ENCODE peak calls at places on chromosomes 13 and 19, in five cellular contexts. J is cardiac muscle cell, V is upper lobe of right lung, K is heart left ventricle, L is endodermal cell. Z is an unnamed sample. For H3K9me3 and H3K27me3, the result is how much of the 10 kb centered on the place peaks cover.

GRCh38 chr19:37905936-37906867 is at the start of gene WDR87:
- DNase-seq in V (peak), K (peak), L (peak), J (peak), Z (no peak)

GRCh38 chr19:5950744-5951143 is 27.2 kb downstream of the RANBP3 start:
- DNase-seq in V (no peak), L (no peak), K (no peak), J (no peak), Z (no peak)

GRCh38 chr19:49492573-49493411 is 3.4 kb upstream of the RPS11 start:
- DNase-seq in V (no peak), K (no peak), J (no peak), L (no peak), Z (no peak)

GRCh38 chr19:48751835-48752510 is 468 bp downstream of the FUT1 start:
- DNase-seq in J (no peak), V (no peak), L (no peak), K (no peak), Z (no peak)

GRCh38 chr13:114124921-114125320 is 7.5 kb downstream of the RASA3 start:
- DNase-seq in K (no peak), L (no peak), J (peak), V (no peak), Z (peak)

GRCh38 chr19:14413765-14414171 is 5.4 kb downstream of the DDX39A start:
- DNase-seq in L (no peak), J (peak), K (no peak), V (no peak), Z (no peak)

GRCh38 chr13:50589139-50589538 is 254.4 kb downstream of the DLEU7 start:
- DNase-seq in J (peak), V (no peak), K (no peak), L (no peak), Z (peak)

GRCh38 chr19:16373539-16373938 is 48.9 kb downstream of the KLF2 start:
- DNase-seq in L (no peak), V (no peak), K (no peak), J (peak), Z (no peak)

GRCh38 chr19:45419895-45420294 is 3.8 kb downstream of the ERCC1 start:
- DNase-seq in K (no peak), J (no peak), L (no peak), V (no peak), Z (no peak)

GRCh38 chr13:33108620-33109019 is 92.4 kb downstream of the KL start:
- DNase-seq in K (no peak), L (no peak), J (peak), V (no peak), Z (peak)

GRCh38 chr19:48330012-48330681 is 4.8 kb downstream of the EMP3 start:
- DNase-seq in V (peak), K (peak), J (no peak), L (peak), Z (no peak)

DNA sequence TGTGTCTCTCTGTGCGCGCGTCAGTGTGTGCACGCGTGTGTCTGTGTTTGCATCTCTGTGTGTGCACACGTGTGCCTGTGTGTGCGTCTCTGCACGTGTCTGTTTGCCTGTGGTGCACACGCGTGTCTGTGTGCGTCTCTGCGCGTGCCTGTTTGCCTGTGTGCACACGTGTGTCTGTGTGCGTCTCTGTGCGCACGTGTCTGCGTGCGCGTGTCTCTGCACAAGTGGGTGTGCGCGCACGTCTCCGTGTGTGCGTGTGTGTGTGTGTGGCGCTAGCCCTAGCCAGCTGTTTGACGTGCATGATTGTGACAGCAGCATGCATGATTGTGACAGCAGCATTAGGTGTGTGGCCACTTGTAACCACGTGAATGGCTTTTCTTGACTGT is 31.1 kb downstream of the ZNF146 start:
- DNase-seq in K (no peak), V (no peak), J (peak), L (no peak), Z (no peak)
- H3K4me3 ChIP-seq in K (peak), V (peak), J (no peak), L (no peak), Z (no peak)

GRCh38 chr19:24127601-24128000 is 40.6 kb downstream of the ZNF254 start:
- DNase-seq in J (no peak), L (no peak), V (no peak), K (no peak), Z (no peak)
- H3K9me3 ChIP-seq in J (under half), L (half or more), V (half or more), K (half or more), Z (under half)

DNA sequence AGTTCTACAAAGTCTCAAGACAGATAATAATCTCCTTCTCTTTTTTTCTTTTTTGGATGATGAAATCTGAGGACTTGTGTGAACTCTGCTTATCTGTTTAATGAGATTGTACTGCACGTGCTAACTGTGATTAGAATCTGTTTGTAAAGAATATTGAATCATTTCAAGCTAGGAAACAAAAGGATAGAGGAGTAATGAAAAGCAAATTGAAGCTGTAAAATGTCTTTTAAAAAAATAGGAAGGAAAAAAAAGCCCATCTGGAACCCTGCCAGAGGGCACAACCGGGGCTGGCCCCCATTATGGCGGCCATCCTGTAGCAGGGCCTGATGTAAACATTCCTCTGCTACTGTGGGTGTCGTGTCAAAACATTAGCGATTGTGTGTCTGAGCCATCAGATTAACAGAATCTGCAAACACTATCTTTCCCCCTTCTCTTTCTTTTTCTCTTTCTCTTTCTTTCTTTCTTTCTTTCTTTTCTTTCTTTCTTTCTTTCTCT is 83.0 kb downstream of the FLT1 start:
- DNase-seq in J (peak), V (no peak), K (no peak), L (no peak), Z (no peak)
- H3K27me3 ChIP-seq in J (under half), V (under half), K (under half), L (under half), Z (under half)

GRCh38 chr19:39082167-39082566 is 2.0 kb upstream of the ACP7 start:
- DNase-seq in K (no peak), L (no peak), J (no peak), V (no peak), Z (no peak)

GRCh38 chr19:39084732-39085080 is 538 bp downstream of the ACP7 start:
- DNase-seq in L (no peak), K (no peak), J (no peak), V (no peak), Z (no peak)

GRCh38 chr19:39083599-39083982 is 577 bp upstream of the ACP7 start:
- DNase-seq in V (no peak), L (peak), K (no peak), J (no peak), Z (no peak)

GRCh38 chr19:39083983-39084731 is at the start of gene ACP7:
- DNase-seq in L (peak), J (no peak), K (no peak), V (no peak), Z (no peak)

GRCh38 chr19:39082745-39083598 is 1.2 kb upstream of the ACP7 start:
- DNase-seq in J (no peak), V (no peak), K (no peak), L (no peak), Z (no peak)
- H3K4me3 ChIP-seq in J (no peak), V (no peak), K (no peak), L (no peak), Z (no peak)

GRCh38 chr19:57773488-57773887 is 4.0 kb downstream of the ZNF586 start:
- DNase-seq in J (no peak), K (no peak), V (no peak), L (no peak), Z (no peak)

GRCh38 chr19:57776764-57777296 is 7.4 kb downstream of the ZNF586 start:
- DNase-seq in J (no peak), L (no peak), K (no peak), V (no peak), Z (no peak)

GRCh38 chr19:57778358-57778757 is 8.9 kb downstream of the ZNF586 start:
- DNase-seq in L (no peak), V (no peak), J (no peak), K (no peak), Z (no peak)

GRCh38 chr19:57779220-57779845 is 9.9 kb downstream of the ZNF586 start:
- DNase-seq in L (no peak), J (no peak), K (no peak), V (no peak), Z (no peak)
- H3K9me3 ChIP-seq in L (under half), J (under half), K (under half), V (under half), Z (half or more)

GRCh38 chr19:18613589-18614234 is 1.0 kb downstream of the TMEM59L start:
- DNase-seq in V (no peak), L (peak), K (no peak), J (no peak), Z (no peak)
- H3K27me3 ChIP-seq in V (half or more), L (half or more), K (under half), J (half or more), Z (under half)

GRCh38 chr13:20193924-20194631 is 1.3 kb upstream of the GJB2 start:
- DNase-seq in J (no peak), K (no peak), L (peak), V (no peak), Z (no peak)
- H3K4me3 ChIP-seq in J (peak), K (peak), L (peak), V (no peak), Z (no peak)

GRCh38 chr13:42628666-42629065 is 54.7 kb downstream of the TNFSF11 start:
- DNase-seq in J (no peak), K (no peak), V (no peak), L (no peak), Z (no peak)
- H3K9me3 ChIP-seq in J (under half), K (under half), V (under half), L (under half), Z (under half)

Z was measured in MG63.